ENCODE peak calls at places on chromosomes 2 and 18, in six cellular contexts. One of them, this sample, is unnamed.
A peak's percentile ranks its signal among the peaks of the same experiment; 100 is the strongest.

GRCh38 chr2:119407430-119408220 is 24.0 kb upstream of the TMEM37 start:
- DNase-seq in K562: peak; percentile 71
- DNase-seq in GM12878: peak; percentile 32
- DNase-seq in SK-N-SH: peak; percentile 79
- DNase-seq in HepG2: peak; percentile 73
- DNase-seq in A549: peak; percentile 54
- DNase-seq in this sample: no peak

GRCh38 chr2:100292022-100292580 is 30.2 kb downstream of the LONRF2 start:
- DNase-seq in A549: peak; percentile 82
- DNase-seq in GM12878: no peak
- DNase-seq in SK-N-SH: peak; percentile 56
- DNase-seq in K562: peak; percentile 90
- DNase-seq in HepG2: peak; percentile 14
- DNase-seq in this sample: no peak

GRCh38 chr2:13433954-13434353 is 717.2 kb downstream of the TRIB2 start:
- DNase-seq in GM12878: no peak
- DNase-seq in A549: no peak
- DNase-seq in HepG2: no peak
- DNase-seq in K562: no peak
- DNase-seq in SK-N-SH: no peak
- DNase-seq in this sample: no peak

GRCh38 chr2:11343626-11344341 is 652 bp downstream of the ROCK2 start:
- DNase-seq in HepG2: peak; percentile 85
- DNase-seq in K562: peak; percentile 58
- DNase-seq in SK-N-SH: peak; percentile 81
- DNase-seq in GM12878: no peak
- DNase-seq in A549: peak; percentile 36
- DNase-seq in this sample: peak; percentile 76

GRCh38 chr2:8550932-8551621 is 130.8 kb upstream of the ID2 start:
- DNase-seq in A549: no peak
- DNase-seq in K562: no peak
- DNase-seq in SK-N-SH: no peak
- DNase-seq in GM12878: no peak
- DNase-seq in HepG2: no peak
- DNase-seq in this sample: no peak

GRCh38 chr18:45590060-45590537 is 25.2 kb upstream of the SLC14A2 start:
- DNase-seq in A549: no peak
- DNase-seq in HepG2: no peak
- DNase-seq in K562: no peak
- DNase-seq in GM12878: no peak
- DNase-seq in SK-N-SH: no peak
- DNase-seq in this sample: no peak

GRCh38 chr2:220296174-220296573 is 668.7 kb downstream of the SLC4A3 start:
- DNase-seq in HepG2: no peak
- DNase-seq in SK-N-SH: no peak
- DNase-seq in A549: no peak
- DNase-seq in GM12878: no peak
- DNase-seq in K562: no peak
- DNase-seq in this sample: no peak

GRCh38 chr2:168849610-168850009 is 40.6 kb downstream of the SPC25 start:
- DNase-seq in K562: peak; percentile 56
- DNase-seq in HepG2: peak; percentile 73
- DNase-seq in GM12878: no peak
- DNase-seq in A549: no peak
- DNase-seq in SK-N-SH: peak; percentile 32
- DNase-seq in this sample: no peak

GRCh38 chr18:31497711-31498449 is at the start of gene DSG2:
- DNase-seq in K562: peak; percentile 90
- DNase-seq in HepG2: peak; percentile 43
- DNase-seq in SK-N-SH: peak; percentile 72
- DNase-seq in A549: peak; percentile 54
- DNase-seq in GM12878: no peak
- DNase-seq in this sample: peak; percentile 72

GRCh38 chr2:143433158-143433557 is 303.9 kb downstream of the ARHGAP15 start:
- DNase-seq in A549: no peak
- DNase-seq in SK-N-SH: peak; percentile 7
- DNase-seq in HepG2: no peak
- DNase-seq in K562: no peak
- DNase-seq in GM12878: no peak
- DNase-seq in this sample: no peak

GRCh38 chr2:120908314-120908975 is 172.8 kb downstream of the GLI2 start:
- DNase-seq in HepG2: no peak
- DNase-seq in A549: no peak
- DNase-seq in SK-N-SH: no peak
- DNase-seq in K562: no peak
- DNase-seq in GM12878: no peak
- DNase-seq in this sample: no peak

GRCh38 chr2:85259865-85260264 is 67.9 kb downstream of the TGOLN2 start:
- DNase-seq in SK-N-SH: peak; percentile 35
- DNase-seq in A549: no peak
- DNase-seq in GM12878: no peak
- DNase-seq in HepG2: no peak
- DNase-seq in K562: no peak
- DNase-seq in this sample: no peak

GRCh38 chr2:120988741-120989555 is 253.3 kb downstream of the GLI2 start:
- DNase-seq in A549: no peak
- DNase-seq in SK-N-SH: no peak
- DNase-seq in GM12878: no peak
- DNase-seq in K562: no peak
- DNase-seq in HepG2: no peak
- DNase-seq in this sample: no peak

GRCh38 chr2:48900321-48901014 is 144.9 kb upstream of the LHCGR start:
- DNase-seq in K562: no peak
- DNase-seq in GM12878: no peak
- DNase-seq in A549: no peak
- DNase-seq in HepG2: no peak
- DNase-seq in SK-N-SH: peak; percentile 64
- DNase-seq in this sample: no peak

GRCh38 chr2:201733544-201733943 is 35.1 kb upstream of the MPP4 start:
- DNase-seq in SK-N-SH: no peak
- DNase-seq in A549: no peak
- DNase-seq in GM12878: no peak
- DNase-seq in K562: no peak
- DNase-seq in HepG2: no peak
- DNase-seq in this sample: no peak

GRCh38 chr2:201643216-201643651 is at the start of gene TMEM237:
- DNase-seq in K562: peak; percentile 35
- DNase-seq in HepG2: peak; percentile 13
- DNase-seq in SK-N-SH: peak; percentile 84
- DNase-seq in A549: peak; percentile 28
- DNase-seq in GM12878: no peak
- DNase-seq in this sample: peak; percentile 67

GRCh38 chr2:190722061-190722759 is 73.3 kb downstream of the NAB1 start:
- DNase-seq in GM12878: peak; percentile 79
- DNase-seq in K562: no peak
- DNase-seq in A549: no peak
- DNase-seq in HepG2: no peak
- DNase-seq in SK-N-SH: no peak
- DNase-seq in this sample: no peak

GRCh38 chr18:54215069-54215468 is 9.4 kb downstream of the MBD2 start:
- DNase-seq in K562: no peak
- DNase-seq in GM12878: no peak
- DNase-seq in SK-N-SH: no peak
- DNase-seq in A549: no peak
- DNase-seq in HepG2: no peak
- DNase-seq in this sample: no peak

DNA sequence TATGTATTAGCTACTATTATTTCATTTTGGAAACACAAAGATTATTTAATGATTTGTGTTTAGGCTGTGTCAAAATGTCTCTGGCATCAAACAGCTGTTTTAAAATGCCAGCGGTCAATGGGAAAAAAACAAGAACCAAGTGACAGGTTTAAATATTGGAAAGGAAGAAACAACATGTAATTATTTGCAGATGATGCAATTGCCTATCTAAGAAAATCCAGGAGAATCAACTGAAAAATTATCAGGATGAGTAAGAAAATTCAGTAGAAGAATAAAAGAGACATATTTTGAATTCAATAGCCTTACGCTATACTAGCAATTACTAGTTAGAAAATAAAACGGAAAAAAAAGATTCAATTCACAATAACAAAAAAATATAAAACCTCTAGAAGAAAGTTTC is 51.6 kb downstream of the HNRNPLL start:
- DNase-seq in GM12878: no peak
- DNase-seq in HepG2: no peak
- DNase-seq in K562: no peak
- DNase-seq in SK-N-SH: no peak
- DNase-seq in A549: no peak
- DNase-seq in this sample: no peak
- H3K4me2 ChIP-seq in GM12878: no peak overlapping the region
- H3K4me2 ChIP-seq in HepG2: no peak overlapping the region
- H3K4me2 ChIP-seq in K562: no peak overlapping the region
- H3K4me2 ChIP-seq in SK-N-SH: no peak overlapping the region
- H3K4me2 ChIP-seq in A549: no peak overlapping the region
- H3K4me2 ChIP-seq in this sample: no peak overlapping the region

GRCh38 chr18:23650963-23651927 is 11.5 kb downstream of the ANKRD29 start:
- DNase-seq in SK-N-SH: peak; percentile 55
- DNase-seq in GM12878: no peak
- DNase-seq in HepG2: peak; percentile 66
- DNase-seq in A549: peak; percentile 51
- DNase-seq in K562: no peak
- DNase-seq in this sample: no peak
- TF ChIP-seq CHD2 in SK-N-SH: peak; percentile 20
- TF ChIP-seq CHD2 in GM12878: no peak
- TF ChIP-seq CHD2 in HepG2: no peak
- TF ChIP-seq CHD2 in A549: no peak
- TF ChIP-seq CHD2 in K562: no peak
- TF ChIP-seq CHD2 in this sample: no peak

GRCh38 chr18:40011201-40011600 is 1943.8 kb upstream of the PIK3C3 start:
- DNase-seq in K562: no peak
- DNase-seq in GM12878: no peak
- DNase-seq in A549: no peak
- DNase-seq in SK-N-SH: no peak
- DNase-seq in HepG2: no peak
- DNase-seq in this sample: no peak

GRCh38 chr18:40019797-40020392 is 1935.1 kb upstream of the PIK3C3 start:
- DNase-seq in GM12878: no peak
- DNase-seq in HepG2: no peak
- DNase-seq in A549: no peak
- DNase-seq in K562: no peak
- DNase-seq in SK-N-SH: no peak
- DNase-seq in this sample: peak; percentile 10

GRCh38 chr18:40017026-40017425 is 1938.0 kb upstream of the PIK3C3 start:
- DNase-seq in GM12878: no peak
- DNase-seq in A549: no peak
- DNase-seq in HepG2: no peak
- DNase-seq in SK-N-SH: no peak
- DNase-seq in K562: no peak
- DNase-seq in this sample: no peak

GRCh38 chr18:40012931-40013609 is 1942.0 kb upstream of the PIK3C3 start:
- DNase-seq in GM12878: no peak
- DNase-seq in A549: no peak
- DNase-seq in HepG2: no peak
- DNase-seq in K562: no peak
- DNase-seq in SK-N-SH: no peak
- DNase-seq in this sample: no peak

DNA sequence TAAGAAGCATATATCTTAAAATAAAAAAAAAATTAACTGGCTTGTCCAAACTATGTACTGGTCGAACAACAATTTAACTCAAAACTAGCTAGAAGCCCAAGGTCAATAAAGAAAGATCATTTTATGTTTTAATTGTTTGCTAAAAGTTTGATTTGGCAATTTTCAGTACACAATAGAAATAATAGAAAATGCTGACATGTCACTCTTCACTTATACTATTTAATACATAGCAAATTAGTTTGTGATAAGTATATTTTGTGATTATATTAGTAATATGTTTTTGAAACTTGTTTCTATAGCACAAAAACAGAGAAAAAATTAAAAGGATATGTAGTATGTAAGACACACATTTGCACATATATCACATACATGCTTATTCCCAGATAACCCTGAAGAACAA is 1938.6 kb upstream of the PIK3C3 start:
- DNase-seq in SK-N-SH: no peak
- DNase-seq in K562: no peak
- DNase-seq in GM12878: no peak
- DNase-seq in HepG2: no peak
- DNase-seq in A549: no peak
- DNase-seq in this sample: no peak
- H3K4me2 ChIP-seq in SK-N-SH: no peak overlapping the region
- H3K4me2 ChIP-seq in K562: no peak overlapping the region
- H3K4me2 ChIP-seq in GM12878: no peak overlapping the region
- H3K4me2 ChIP-seq in HepG2: no peak overlapping the region
- H3K4me2 ChIP-seq in A549: no peak overlapping the region
- H3K4me2 ChIP-seq in this sample: no peak overlapping the region

GRCh38 chr2:215529271-215529670 is 93.4 kb upstream of the FN1 start:
- DNase-seq in HepG2: peak; percentile 89
- DNase-seq in A549: no peak
- DNase-seq in SK-N-SH: no peak
- DNase-seq in GM12878: no peak
- DNase-seq in K562: no peak
- DNase-seq in this sample: no peak
- TF ChIP-seq CHD2 in HepG2: no peak
- TF ChIP-seq CHD2 in A549: no peak
- TF ChIP-seq CHD2 in SK-N-SH: no peak
- TF ChIP-seq CHD2 in GM12878: no peak
- TF ChIP-seq CHD2 in K562: no peak
- TF ChIP-seq CHD2 in this sample: no peak

GRCh38 chr2:176508984-176509383 is 239.7 kb downstream of the MTX2 start:
- DNase-seq in SK-N-SH: no peak
- DNase-seq in A549: no peak
- DNase-seq in HepG2: no peak
- DNase-seq in GM12878: peak; percentile 48
- DNase-seq in K562: no peak
- DNase-seq in this sample: no peak

GRCh38 chr2:176508374-176508773 is 239.1 kb downstream of the MTX2 start:
- DNase-seq in K562: no peak
- DNase-seq in HepG2: no peak
- DNase-seq in A549: no peak
- DNase-seq in SK-N-SH: no peak
- DNase-seq in GM12878: no peak
- DNase-seq in this sample: no peak

GRCh38 chr2:176503760-176504159 is 234.5 kb downstream of the MTX2 start:
- DNase-seq in K562: no peak
- DNase-seq in GM12878: no peak
- DNase-seq in SK-N-SH: no peak
- DNase-seq in A549: no peak
- DNase-seq in HepG2: no peak
- DNase-seq in this sample: no peak

GRCh38 chr2:176504431-176504830 is 235.2 kb downstream of the MTX2 start:
- DNase-seq in SK-N-SH: no peak
- DNase-seq in K562: no peak
- DNase-seq in HepG2: no peak
- DNase-seq in GM12878: no peak
- DNase-seq in A549: no peak
- DNase-seq in this sample: no peak

GRCh38 chr2:176507736-176508135 is 238.5 kb downstream of the MTX2 start:
- DNase-seq in SK-N-SH: no peak
- DNase-seq in HepG2: no peak
- DNase-seq in K562: no peak
- DNase-seq in A549: no peak
- DNase-seq in GM12878: no peak
- DNase-seq in this sample: no peak
- H3K4me2 ChIP-seq in SK-N-SH: no peak overlapping the region
- H3K4me2 ChIP-seq in HepG2: no peak overlapping the region
- H3K4me2 ChIP-seq in K562: no peak overlapping the region
- H3K4me2 ChIP-seq in A549: no peak overlapping the region
- H3K4me2 ChIP-seq in GM12878: no peak overlapping the region
- H3K4me2 ChIP-seq in this sample: no peak overlapping the region

GRCh38 chr2:102186676-102187190 is at the start of gene IL1RL2:
- DNase-seq in HepG2: no peak
- DNase-seq in GM12878: no peak
- DNase-seq in SK-N-SH: no peak
- DNase-seq in K562: no peak
- DNase-seq in A549: no peak
- DNase-seq in this sample: no peak
- TF ChIP-seq CHD2 in HepG2: no peak
- TF ChIP-seq CHD2 in GM12878: no peak
- TF ChIP-seq CHD2 in SK-N-SH: no peak
- TF ChIP-seq CHD2 in K562: no peak
- TF ChIP-seq CHD2 in A549: no peak
- TF ChIP-seq CHD2 in this sample: no peak

GRCh38 chr2:230793573-230794359 is 71.0 kb upstream of the ITM2C start:
- DNase-seq in K562: no peak
- DNase-seq in A549: peak; percentile 27
- DNase-seq in SK-N-SH: no peak
- DNase-seq in HepG2: no peak
- DNase-seq in GM12878: no peak
- DNase-seq in this sample: no peak
- H3K4me2 ChIP-seq in K562: no peak overlapping the region
- H3K4me2 ChIP-seq in A549: peak overlapping the region; percentile 52
- H3K4me2 ChIP-seq in SK-N-SH: peak overlapping the region; percentile 71
- H3K4me2 ChIP-seq in HepG2: no peak overlapping the region
- H3K4me2 ChIP-seq in GM12878: peak overlapping the region; percentile 13
- H3K4me2 ChIP-seq in this sample: no peak overlapping the region